ENCODE peak calls at places on chromosome 21, in ten cellular contexts. One of them, this sample, is unnamed.

GRCh38 chr21:27645285-27645684 is 678.4 kb upstream of the ADAMTS5 start:
- DNase-seq in epithelial cell of esophagus: peak
- DNase-seq in AG04450: no peak
- DNase-seq in H9: no peak
- DNase-seq in psoas muscle: no peak
- DNase-seq in heart right ventricle: no peak
- DNase-seq in dorsolateral prefrontal cortex: no peak
- DNase-seq in right lobe of liver: no peak
- DNase-seq in natural killer cell: no peak
- DNase-seq in GM12864: no peak
- DNase-seq in this sample: no peak

GRCh38 chr21:34544032-34544496 is 32.1 kb upstream of the KCNE1 start:
- DNase-seq in dorsolateral prefrontal cortex: no peak
- DNase-seq in AG04450: no peak
- DNase-seq in GM12864: peak
- DNase-seq in right lobe of liver: peak
- DNase-seq in H9: peak
- DNase-seq in epithelial cell of esophagus: peak
- DNase-seq in heart right ventricle: peak
- DNase-seq in natural killer cell: no peak
- DNase-seq in psoas muscle: no peak
- DNase-seq in this sample: no peak

GRCh38 chr21:44931137-44931500 is 8.7 kb upstream of the SLX9 start:
- DNase-seq in dorsolateral prefrontal cortex: no peak
- DNase-seq in heart right ventricle: no peak
- DNase-seq in epithelial cell of esophagus: no peak
- DNase-seq in H9: peak
- DNase-seq in psoas muscle: peak
- DNase-seq in natural killer cell: no peak
- DNase-seq in AG04450: no peak
- DNase-seq in right lobe of liver: no peak
- DNase-seq in GM12864: no peak
- DNase-seq in this sample: no peak

GRCh38 chr21:22516230-22516629 is 1518.0 kb downstream of the NCAM2 start:
- DNase-seq in heart right ventricle: no peak
- DNase-seq in natural killer cell: no peak
- DNase-seq in H9: no peak
- DNase-seq in dorsolateral prefrontal cortex: no peak
- DNase-seq in psoas muscle: no peak
- DNase-seq in AG04450: no peak
- DNase-seq in epithelial cell of esophagus: no peak
- DNase-seq in GM12864: no peak
- DNase-seq in right lobe of liver: no peak
- DNase-seq in this sample: no peak

GRCh38 chr21:20451051-20451450 is 547.2 kb upstream of the NCAM2 start:
- DNase-seq in GM12864: no peak
- DNase-seq in psoas muscle: no peak
- DNase-seq in natural killer cell: no peak
- DNase-seq in dorsolateral prefrontal cortex: no peak
- DNase-seq in AG04450: no peak
- DNase-seq in right lobe of liver: no peak
- DNase-seq in heart right ventricle: no peak
- DNase-seq in epithelial cell of esophagus: peak
- DNase-seq in H9: no peak
- DNase-seq in this sample: no peak

GRCh38 chr21:21163904-21164303 is 165.7 kb downstream of the NCAM2 start:
- DNase-seq in natural killer cell: peak
- DNase-seq in heart right ventricle: peak
- DNase-seq in AG04450: peak
- DNase-seq in GM12864: no peak
- DNase-seq in H9: no peak
- DNase-seq in right lobe of liver: peak
- DNase-seq in psoas muscle: no peak
- DNase-seq in epithelial cell of esophagus: peak
- DNase-seq in dorsolateral prefrontal cortex: no peak
- DNase-seq in this sample: no peak

GRCh38 chr21:43211085-43212071 is 42.6 kb downstream of the CRYAA start:
- DNase-seq in dorsolateral prefrontal cortex: no peak
- DNase-seq in natural killer cell: no peak
- DNase-seq in heart right ventricle: no peak
- DNase-seq in right lobe of liver: peak
- DNase-seq in psoas muscle: peak
- DNase-seq in H9: peak
- DNase-seq in AG04450: no peak
- DNase-seq in epithelial cell of esophagus: no peak
- DNase-seq in GM12864: no peak
- DNase-seq in this sample: peak

GRCh38 chr21:41901099-41901498 is 22.0 kb upstream of the PRDM15 start:
- DNase-seq in GM12864: no peak
- DNase-seq in dorsolateral prefrontal cortex: no peak
- DNase-seq in right lobe of liver: no peak
- DNase-seq in psoas muscle: no peak
- DNase-seq in natural killer cell: no peak
- DNase-seq in AG04450: no peak
- DNase-seq in heart right ventricle: no peak
- DNase-seq in H9: no peak
- DNase-seq in epithelial cell of esophagus: no peak
- DNase-seq in this sample: no peak

GRCh38 chr21:36159356-36159921 is 2.8 kb downstream of the DOP1B start:
- DNase-seq in GM12864: no peak
- DNase-seq in right lobe of liver: peak
- DNase-seq in dorsolateral prefrontal cortex: no peak
- DNase-seq in AG04450: no peak
- DNase-seq in epithelial cell of esophagus: peak
- DNase-seq in H9: no peak
- DNase-seq in psoas muscle: no peak
- DNase-seq in natural killer cell: no peak
- DNase-seq in heart right ventricle: no peak
- DNase-seq in this sample: no peak

GRCh38 chr21:36163780-36164426 is 7.3 kb downstream of the DOP1B start:
- DNase-seq in right lobe of liver: no peak
- DNase-seq in natural killer cell: no peak
- DNase-seq in dorsolateral prefrontal cortex: no peak
- DNase-seq in psoas muscle: no peak
- DNase-seq in epithelial cell of esophagus: no peak
- DNase-seq in heart right ventricle: no peak
- DNase-seq in AG04450: no peak
- DNase-seq in H9: no peak
- DNase-seq in GM12864: no peak
- DNase-seq in this sample: no peak

GRCh38 chr21:36162631-36163030 is 6.0 kb downstream of the DOP1B start:
- DNase-seq in dorsolateral prefrontal cortex: no peak
- DNase-seq in heart right ventricle: no peak
- DNase-seq in natural killer cell: no peak
- DNase-seq in epithelial cell of esophagus: no peak
- DNase-seq in AG04450: no peak
- DNase-seq in psoas muscle: no peak
- DNase-seq in H9: no peak
- DNase-seq in right lobe of liver: no peak
- DNase-seq in GM12864: no peak
- DNase-seq in this sample: no peak

GRCh38 chr21:36164427-36164784 is 7.8 kb downstream of the DOP1B start:
- DNase-seq in heart right ventricle: no peak
- DNase-seq in epithelial cell of esophagus: no peak
- DNase-seq in psoas muscle: no peak
- DNase-seq in H9: no peak
- DNase-seq in GM12864: no peak
- DNase-seq in AG04450: no peak
- DNase-seq in right lobe of liver: peak
- DNase-seq in dorsolateral prefrontal cortex: no peak
- DNase-seq in natural killer cell: no peak
- DNase-seq in this sample: no peak

GRCh38 chr21:36160850-36161178 is 4.2 kb downstream of the DOP1B start:
- DNase-seq in dorsolateral prefrontal cortex: no peak
- DNase-seq in right lobe of liver: no peak
- DNase-seq in natural killer cell: no peak
- DNase-seq in epithelial cell of esophagus: no peak
- DNase-seq in AG04450: no peak
- DNase-seq in GM12864: no peak
- DNase-seq in H9: no peak
- DNase-seq in psoas muscle: no peak
- DNase-seq in heart right ventricle: no peak
- DNase-seq in this sample: no peak
- TF ChIP-seq CTCF in dorsolateral prefrontal cortex: no peak
- TF ChIP-seq CTCF in right lobe of liver: no peak
- TF ChIP-seq CTCF in natural killer cell: no peak
- TF ChIP-seq CTCF in epithelial cell of esophagus: no peak
- TF ChIP-seq CTCF in AG04450: no peak
- TF ChIP-seq CTCF in GM12864: no peak
- TF ChIP-seq CTCF in H9: no peak
- TF ChIP-seq CTCF in psoas muscle: no peak
- TF ChIP-seq CTCF in heart right ventricle: no peak
- TF ChIP-seq CTCF in this sample: no peak

DNA sequence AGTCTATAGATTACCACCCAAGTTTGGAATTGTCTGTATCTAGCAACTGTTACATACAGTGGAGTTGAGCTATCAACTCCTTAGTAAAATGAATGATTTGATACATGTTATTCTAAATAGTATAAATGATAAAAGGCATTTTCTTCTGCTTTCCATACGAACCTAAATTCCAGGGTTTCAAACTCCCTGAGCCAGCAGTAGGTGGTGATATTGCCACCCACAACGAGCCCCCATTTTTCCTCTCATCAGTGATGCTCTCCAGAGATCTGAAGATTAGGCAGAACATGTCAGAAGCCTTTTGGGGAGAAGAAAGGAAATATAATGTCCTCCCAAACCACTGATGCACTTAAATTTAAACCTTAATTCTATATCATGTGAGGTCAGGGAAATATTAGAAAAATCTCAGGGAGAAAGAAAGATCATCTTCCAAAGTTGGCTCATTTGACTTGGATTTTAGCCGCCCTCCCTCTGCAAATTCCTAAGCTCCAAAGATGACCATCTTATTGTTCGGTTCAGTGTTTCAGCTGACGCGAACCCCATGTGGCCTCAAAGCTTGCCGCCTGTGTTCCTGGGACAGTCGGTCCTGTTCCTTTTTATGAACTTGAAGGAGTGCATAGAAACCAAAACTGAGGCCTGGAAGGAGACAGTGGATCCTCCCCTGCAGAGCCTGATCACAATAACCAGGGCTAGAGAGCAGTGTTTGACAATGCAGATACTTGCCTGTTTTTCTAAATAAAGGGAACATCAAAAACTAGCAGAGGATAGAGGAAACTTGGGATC is 2.3 kb downstream of the EVA1C start:
- DNase-seq in GM12864: no peak
- DNase-seq in heart right ventricle: no peak
- DNase-seq in right lobe of liver: peak
- DNase-seq in dorsolateral prefrontal cortex: peak
- DNase-seq in AG04450: no peak
- DNase-seq in H9: no peak
- DNase-seq in epithelial cell of esophagus: peak
- DNase-seq in natural killer cell: no peak
- DNase-seq in psoas muscle: no peak
- DNase-seq in this sample: no peak
- TF ChIP-seq CTCF in GM12864: no peak
- TF ChIP-seq CTCF in heart right ventricle: peak
- TF ChIP-seq CTCF in right lobe of liver: peak
- TF ChIP-seq CTCF in dorsolateral prefrontal cortex: peak
- TF ChIP-seq CTCF in AG04450: peak
- TF ChIP-seq CTCF in H9: peak
- TF ChIP-seq CTCF in epithelial cell of esophagus: peak
- TF ChIP-seq CTCF in natural killer cell: no peak
- TF ChIP-seq CTCF in psoas muscle: no peak
- TF ChIP-seq CTCF in this sample: peak

GRCh38 chr21:37447288-37447936 is 80.8 kb downstream of the DYRK1A start:
- DNase-seq in H9: no peak
- DNase-seq in epithelial cell of esophagus: no peak
- DNase-seq in heart right ventricle: no peak
- DNase-seq in dorsolateral prefrontal cortex: no peak
- DNase-seq in natural killer cell: no peak
- DNase-seq in GM12864: no peak
- DNase-seq in psoas muscle: no peak
- DNase-seq in AG04450: no peak
- DNase-seq in right lobe of liver: no peak
- DNase-seq in this sample: no peak

GRCh38 chr21:37449302-37449937 is 82.8 kb downstream of the DYRK1A start:
- DNase-seq in H9: no peak
- DNase-seq in GM12864: no peak
- DNase-seq in right lobe of liver: no peak
- DNase-seq in epithelial cell of esophagus: no peak
- DNase-seq in heart right ventricle: no peak
- DNase-seq in natural killer cell: no peak
- DNase-seq in dorsolateral prefrontal cortex: no peak
- DNase-seq in AG04450: no peak
- DNase-seq in psoas muscle: no peak
- DNase-seq in this sample: no peak

GRCh38 chr21:37443683-37444082 is 77.1 kb downstream of the DYRK1A start:
- DNase-seq in natural killer cell: no peak
- DNase-seq in AG04450: no peak
- DNase-seq in H9: no peak
- DNase-seq in GM12864: no peak
- DNase-seq in dorsolateral prefrontal cortex: no peak
- DNase-seq in epithelial cell of esophagus: no peak
- DNase-seq in heart right ventricle: no peak
- DNase-seq in right lobe of liver: no peak
- DNase-seq in psoas muscle: no peak
- DNase-seq in this sample: no peak

GRCh38 chr21:37445228-37445627 is 78.7 kb downstream of the DYRK1A start:
- DNase-seq in H9: no peak
- DNase-seq in GM12864: no peak
- DNase-seq in natural killer cell: no peak
- DNase-seq in dorsolateral prefrontal cortex: no peak
- DNase-seq in epithelial cell of esophagus: no peak
- DNase-seq in heart right ventricle: no peak
- DNase-seq in right lobe of liver: no peak
- DNase-seq in AG04450: peak
- DNase-seq in psoas muscle: no peak
- DNase-seq in this sample: no peak

DNA sequence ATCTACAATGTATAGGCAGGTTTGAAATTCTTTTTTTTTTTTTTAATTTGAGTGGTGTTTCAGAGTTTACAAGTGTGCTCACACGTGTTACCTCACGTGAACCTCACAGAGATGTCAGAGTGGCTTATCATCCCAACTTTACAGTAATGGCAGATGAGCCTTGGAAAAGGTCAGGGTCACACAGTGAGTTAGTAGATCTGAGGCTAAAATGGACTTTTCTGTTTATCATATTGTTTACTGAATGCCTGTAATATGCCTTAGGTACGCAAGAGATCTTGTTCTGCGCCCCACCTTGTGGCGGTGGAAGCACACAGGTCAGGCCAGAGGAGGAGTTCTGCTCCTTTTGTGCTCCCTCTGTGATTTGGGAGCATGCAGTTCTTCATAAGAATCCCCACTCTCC is 80.0 kb downstream of the DYRK1A start:
- DNase-seq in heart right ventricle: no peak
- DNase-seq in GM12864: no peak
- DNase-seq in psoas muscle: no peak
- DNase-seq in AG04450: no peak
- DNase-seq in right lobe of liver: no peak
- DNase-seq in dorsolateral prefrontal cortex: no peak
- DNase-seq in H9: no peak
- DNase-seq in epithelial cell of esophagus: no peak
- DNase-seq in natural killer cell: no peak
- DNase-seq in this sample: no peak
- TF ChIP-seq CTCF in heart right ventricle: no peak
- TF ChIP-seq CTCF in GM12864: no peak
- TF ChIP-seq CTCF in psoas muscle: no peak
- TF ChIP-seq CTCF in AG04450: no peak
- TF ChIP-seq CTCF in right lobe of liver: no peak
- TF ChIP-seq CTCF in dorsolateral prefrontal cortex: no peak
- TF ChIP-seq CTCF in H9: peak
- TF ChIP-seq CTCF in epithelial cell of esophagus: no peak
- TF ChIP-seq CTCF in natural killer cell: no peak
- TF ChIP-seq CTCF in this sample: no peak

GRCh38 chr21:33025471-33026298 is at the start of gene OLIG2:
- DNase-seq in natural killer cell: no peak
- DNase-seq in dorsolateral prefrontal cortex: peak
- DNase-seq in GM12864: no peak
- DNase-seq in epithelial cell of esophagus: no peak
- DNase-seq in psoas muscle: no peak
- DNase-seq in AG04450: no peak
- DNase-seq in H9: peak
- DNase-seq in right lobe of liver: no peak
- DNase-seq in heart right ventricle: no peak
- DNase-seq in this sample: peak

GRCh38 chr21:33026299-33026858 is 644 bp downstream of the OLIG2 start:
- DNase-seq in heart right ventricle: no peak
- DNase-seq in psoas muscle: no peak
- DNase-seq in natural killer cell: no peak
- DNase-seq in AG04450: no peak
- DNase-seq in epithelial cell of esophagus: no peak
- DNase-seq in GM12864: no peak
- DNase-seq in dorsolateral prefrontal cortex: no peak
- DNase-seq in H9: no peak
- DNase-seq in right lobe of liver: no peak
- DNase-seq in this sample: no peak

GRCh38 chr21:33024278-33025103 is 1.2 kb upstream of the OLIG2 start:
- DNase-seq in GM12864: no peak
- DNase-seq in right lobe of liver: no peak
- DNase-seq in dorsolateral prefrontal cortex: no peak
- DNase-seq in H9: peak
- DNase-seq in psoas muscle: no peak
- DNase-seq in epithelial cell of esophagus: no peak
- DNase-seq in AG04450: no peak
- DNase-seq in natural killer cell: no peak
- DNase-seq in heart right ventricle: no peak
- DNase-seq in this sample: no peak

GRCh38 chr21:33023574-33024277 is 2.0 kb upstream of the OLIG2 start:
- DNase-seq in natural killer cell: no peak
- DNase-seq in right lobe of liver: peak
- DNase-seq in GM12864: no peak
- DNase-seq in H9: peak
- DNase-seq in dorsolateral prefrontal cortex: no peak
- DNase-seq in AG04450: no peak
- DNase-seq in psoas muscle: no peak
- DNase-seq in epithelial cell of esophagus: no peak
- DNase-seq in heart right ventricle: no peak
- DNase-seq in this sample: no peak

GRCh38 chr21:33025106-33025470 is 647 bp upstream of the OLIG2 start:
- DNase-seq in epithelial cell of esophagus: no peak
- DNase-seq in H9: peak
- DNase-seq in AG04450: no peak
- DNase-seq in psoas muscle: no peak
- DNase-seq in dorsolateral prefrontal cortex: peak
- DNase-seq in natural killer cell: no peak
- DNase-seq in right lobe of liver: no peak
- DNase-seq in heart right ventricle: no peak
- DNase-seq in GM12864: no peak
- DNase-seq in this sample: no peak
- TF ChIP-seq CTCF in epithelial cell of esophagus: no peak
- TF ChIP-seq CTCF in H9: peak
- TF ChIP-seq CTCF in AG04450: no peak
- TF ChIP-seq CTCF in psoas muscle: no peak
- TF ChIP-seq CTCF in dorsolateral prefrontal cortex: peak
- TF ChIP-seq CTCF in natural killer cell: no peak
- TF ChIP-seq CTCF in right lobe of liver: no peak
- TF ChIP-seq CTCF in heart right ventricle: no peak
- TF ChIP-seq CTCF in GM12864: no peak
- TF ChIP-seq CTCF in this sample: peak

This sample was measured in type B pancreatic cell.